ENCODE peak calls at places on chromosomes 12 and 14, in eight cellular contexts. C is prostate gland; V is tibial artery; N is esophagus squamous epithelium; P is heart left ventricle; D is SJSA1; E is CD8-positive, alpha-beta T cell; H is left ventricle myocardium inferior. T is an unnamed sample.

GRCh38 chr12:132429932-132430643 is 59.9 kb upstream of the FBRSL1 start:
- DNase-seq in C (peak; percentile 50), V (no peak), H (no peak), N (no peak), D (no peak), P (no peak), E (peak; percentile 84), T (no peak)

GRCh38 chr14:95156765-95157194 is 549 bp downstream of the DICER1 start:
- DNase-seq in H (peak; percentile 43), D (peak; percentile 52), V (peak; percentile 27), N (no peak), P (peak; percentile 45), E (peak; percentile 68), C (peak; percentile 19), T (peak; percentile 83)

GRCh38 chr14:102491786-102492522 is 17.6 kb downstream of the ANKRD9 start:
- DNase-seq in N (no peak), E (no peak), D (no peak), C (no peak), H (no peak), P (no peak), V (no peak), T (peak; percentile 58)

GRCh38 chr14:96297000-96297399 is 41.0 kb downstream of the BDKRB1 start:
- DNase-seq in C (no peak), N (no peak), V (no peak), H (no peak), E (no peak), P (no peak), D (no peak), T (no peak)

GRCh38 chr14:105450864-105451720 is 23.5 kb upstream of the CRIP2 start:
- DNase-seq in N (no peak), V (no peak), P (no peak), E (no peak), C (no peak), D (no peak), H (no peak), T (no peak)

GRCh38 chr14:99236386-99237133 is 35.4 kb downstream of the BCL11B start:
- DNase-seq in N (no peak), D (no peak), C (no peak), V (no peak), P (no peak), E (no peak), H (no peak), T (no peak)

GRCh38 chr14:99427632-99428315 is 52.9 kb downstream of the SETD3 start:
- DNase-seq in E (no peak), C (no peak), D (peak; percentile 16), P (no peak), V (no peak), H (no peak), N (no peak), T (no peak)

GRCh38 chr14:105100931-105101330 is 35.7 kb upstream of the GPR132 start:
- DNase-seq in V (no peak), E (no peak), H (no peak), P (no peak), C (no peak), D (no peak), N (no peak), T (peak; percentile 13)

GRCh38 chr14:79165460-79166080 is 995.4 kb downstream of the NRXN3 start:
- DNase-seq in N (no peak), P (no peak), H (no peak), V (no peak), E (no peak), C (no peak), D (no peak), T (no peak)

GRCh38 chr12:50220357-50221061 is 53.3 kb upstream of the CERS5 start:
- DNase-seq in H (no peak), D (peak; percentile 52), C (peak; percentile 82), P (no peak), E (no peak), N (no peak), V (no peak), T (no peak)

GRCh38 chr12:26283046-26283445 is 87.7 kb downstream of the SSPN start:
- DNase-seq in P (no peak), N (no peak), D (no peak), V (no peak), C (no peak), E (no peak), H (no peak), T (no peak)

GRCh38 chr12:57089259-57090245 is 638 bp downstream of the NAB2 start:
- DNase-seq in D (peak; percentile 82), C (peak; percentile 52), H (peak; percentile 83), N (no peak), E (peak; percentile 61), V (peak; percentile 86), P (peak; percentile 90), T (peak; percentile 91)

GRCh38 chr12:131912526-131913274 is 16.4 kb upstream of the PUS1 start:
- DNase-seq in D (peak; percentile 74), H (peak; percentile 91), N (no peak), E (no peak), C (peak; percentile 50), P (peak; percentile 94), V (peak; percentile 88), T (peak; percentile 96)

GRCh38 chr12:123364532-123365140 is at the start of gene SBNO1:
- DNase-seq in D (no peak), H (peak; percentile 91), N (peak; percentile 73), C (peak; percentile 91), P (peak; percentile 94), E (peak; percentile 97), V (peak; percentile 89), T (peak; percentile 94)

GRCh38 chr12:31922341-31923062 is 36.7 kb upstream of the RESF1 start:
- DNase-seq in P (no peak), N (no peak), C (no peak), V (no peak), D (peak; percentile 10), H (no peak), E (no peak), T (no peak)

GRCh38 chr14:76996563-76997146 is 31.9 kb downstream of the IRF2BPL start:
- DNase-seq in V (no peak), D (no peak), E (no peak), P (no peak), H (no peak), N (no peak), C (no peak), T (no peak)

DNA sequence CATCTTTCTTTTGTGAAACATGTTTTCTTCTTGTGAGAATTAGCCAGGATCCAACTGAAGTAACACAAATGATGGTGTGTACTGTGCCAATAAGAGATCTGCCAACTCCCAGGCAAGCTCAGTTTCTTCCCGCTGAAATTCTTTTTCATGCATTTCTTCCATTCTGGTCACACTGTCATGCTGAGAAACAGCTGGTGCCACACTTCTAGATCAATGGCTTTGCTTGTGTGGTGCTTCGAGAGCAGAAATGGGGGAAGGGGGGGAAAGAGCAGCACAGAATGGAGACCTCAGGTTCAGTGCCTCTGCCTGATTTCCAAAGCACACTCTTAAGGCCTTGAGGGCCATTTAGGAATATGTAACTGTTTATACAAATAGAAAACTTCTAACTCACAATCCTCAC is 41.4 kb upstream of the FGF6 start:
- DNase-seq in E (no peak), D (no peak), H (no peak), C (no peak), V (no peak), P (no peak), N (no peak), T (no peak)
- H3K27ac ChIP-seq in E (no peak overlapping the region), D (no peak overlapping the region), H (no peak overlapping the region), C (no peak overlapping the region), V (no peak overlapping the region), P (no peak overlapping the region), N (no peak overlapping the region), T (no peak overlapping the region)

DNA sequence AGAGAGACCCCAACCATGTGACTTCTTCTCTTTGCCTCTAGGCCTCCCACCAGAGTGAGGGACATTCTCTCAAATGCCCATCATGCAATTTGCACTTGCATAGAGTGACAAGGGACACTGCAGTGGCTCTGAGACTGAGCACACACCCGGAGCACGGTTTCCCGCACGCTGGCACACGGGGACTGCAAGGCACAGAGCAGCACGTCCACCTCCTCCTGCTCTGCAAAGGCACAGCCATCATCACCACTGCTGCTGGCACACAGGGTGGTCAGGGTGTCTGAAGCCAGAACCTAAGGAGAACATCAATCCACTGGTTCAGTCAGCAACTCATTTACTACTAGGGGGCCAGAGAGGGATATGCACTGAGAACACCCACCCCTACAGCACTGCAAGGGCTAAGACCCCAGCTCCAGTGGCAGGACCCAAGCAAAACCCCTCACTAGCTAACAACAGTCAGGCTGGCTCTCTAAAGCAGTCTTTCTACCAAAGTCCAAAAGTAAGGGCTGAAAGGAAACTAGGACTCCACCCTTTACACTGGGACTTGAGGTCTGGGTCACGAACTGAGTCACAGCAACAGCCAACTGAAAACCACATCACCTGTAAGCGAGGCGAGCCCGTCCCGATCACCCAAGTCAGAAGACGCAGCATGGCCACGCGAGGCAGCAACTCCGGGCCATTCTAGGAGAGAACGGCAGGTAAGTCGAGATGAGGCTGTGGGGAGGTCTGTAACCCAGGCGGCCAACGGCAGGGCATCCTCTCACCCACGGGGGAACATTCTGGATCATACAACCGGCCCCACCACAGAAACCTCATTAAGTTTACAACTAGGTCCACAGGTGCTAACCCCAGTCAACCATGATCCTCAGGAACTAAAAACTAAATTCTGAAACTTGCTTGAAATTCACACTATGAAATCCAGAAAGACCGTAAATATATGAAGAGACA is 37.9 kb downstream of the GCN1 start:
- DNase-seq in C (no peak), E (no peak), V (no peak), P (no peak), H (no peak), D (no peak), N (no peak), T (no peak)
- H3K36me3 ChIP-seq in C (peaks cover 69% of the 10 kb centered on the region), E (peaks cover 90% of the 10 kb centered on the region), V (peaks cover 95% of the 10 kb centered on the region), P (peaks cover 97% of the 10 kb centered on the region), H (peaks cover 97% of the 10 kb centered on the region), D (peaks cover 93% of the 10 kb centered on the region), N (peaks cover 52% of the 10 kb centered on the region), T (peaks cover 18% of the 10 kb centered on the region)

DNA sequence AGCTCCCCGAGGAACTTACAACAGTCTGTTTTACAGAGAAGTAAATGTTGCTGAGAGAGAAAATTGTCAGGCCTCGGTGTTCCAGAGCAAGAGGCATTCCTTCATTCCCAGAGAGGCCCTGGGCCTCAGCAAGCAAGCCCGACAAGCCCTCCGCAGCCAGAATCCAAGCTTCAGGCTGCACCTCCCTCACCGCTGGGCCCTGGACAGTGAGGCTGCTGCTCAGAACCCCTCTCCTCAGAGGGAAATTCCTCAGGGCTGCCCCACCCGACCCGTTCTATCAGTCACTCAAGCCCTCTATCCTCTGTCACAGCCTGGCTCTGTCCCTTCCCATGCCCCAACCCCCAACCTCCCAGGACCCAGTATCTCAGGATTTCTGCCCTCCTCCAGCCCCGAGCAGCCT is 56.3 kb downstream of the ZFP36L1 start:
- DNase-seq in V (peak; percentile 16), E (no peak), C (no peak), H (no peak), N (no peak), D (no peak), P (no peak), T (no peak)
- H3K27ac ChIP-seq in V (peak overlapping the region; percentile 74), E (no peak overlapping the region), C (peak overlapping the region; percentile 29), H (peak overlapping the region; percentile 80), N (peak overlapping the region; percentile 87), D (no peak overlapping the region), P (peak overlapping the region; percentile 80), T (no peak overlapping the region)

DNA sequence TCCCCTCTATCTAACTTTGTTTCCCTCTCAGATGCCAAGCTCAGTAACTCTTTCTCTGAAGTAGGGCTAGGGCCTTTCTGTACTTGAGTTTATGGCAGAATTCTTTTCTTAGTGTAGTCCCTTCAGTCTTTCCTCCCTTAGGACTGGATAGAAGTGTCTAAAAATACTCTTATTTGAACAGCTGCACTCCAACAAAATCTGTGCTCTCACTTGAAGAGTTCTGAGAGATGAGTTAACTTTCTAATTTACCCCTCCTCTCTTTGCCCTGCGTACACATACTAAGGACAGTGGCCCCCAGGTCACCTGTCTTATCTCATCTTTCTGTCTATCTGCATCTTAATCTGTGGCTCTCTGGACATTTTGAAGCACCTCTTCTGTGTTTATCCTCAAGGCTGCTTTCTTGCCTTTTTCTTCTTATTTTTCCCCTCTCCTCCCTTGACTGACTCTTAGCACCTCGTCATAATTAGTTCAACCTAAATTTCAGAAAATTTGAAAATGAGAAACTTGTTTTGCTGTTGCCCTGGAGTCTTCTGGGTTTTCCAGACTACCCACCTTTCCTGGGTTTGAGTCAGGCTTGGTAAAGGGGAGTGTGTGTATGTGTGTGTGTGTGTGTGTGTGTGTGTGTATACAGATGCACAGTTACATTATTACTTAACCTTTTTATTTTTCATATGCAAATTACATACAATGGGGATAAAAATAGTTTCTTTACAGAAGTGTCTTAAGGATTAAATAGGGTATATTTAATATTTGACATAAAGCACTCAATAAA is 23.9 kb downstream of the NCKAP1L start:
- DNase-seq in E (no peak), D (no peak), H (no peak), N (no peak), V (no peak), P (no peak), C (no peak), T (no peak)
- H3K36me3 ChIP-seq in E (peaks cover 94% of the 10 kb centered on the region), D (no peaks in the 10 kb centered on the region), H (no peaks in the 10 kb centered on the region), N (no peaks in the 10 kb centered on the region), V (peaks cover 34% of the 10 kb centered on the region), P (no peaks in the 10 kb centered on the region), C (no peaks in the 10 kb centered on the region), T (no peaks in the 10 kb centered on the region)

T was measured in aorta.